ENCODE peak calls at places on chromosomes 13 and 19, in nine cellular contexts. W, E, J, I, U, Y, A, K and X are unnamed samples. For H3K4me1, the result is how much of the 10 kb centered on the place peaks cover.

GRCh38 chr13:21008026-21008425 is 53.4 kb downstream of the LATS2 start:
- DNase-seq in W (no peak), E (no peak), J (no peak), I (no peak), U (no peak), Y (peak), A (no peak), K (no peak), X (no peak)

GRCh38 chr19:55353803-55354697 is 469 bp downstream of the COX6B2 start:
- DNase-seq in W (peak), E (peak), J (no peak), I (no peak), U (no peak), Y (peak), A (peak), K (no peak), X (no peak)

GRCh38 chr19:40605201-40605971 is 4.2 kb downstream of the LTBP4 start:
- DNase-seq in W (peak), E (peak), J (no peak), I (no peak), U (peak), Y (peak), A (peak), K (peak), X (no peak)

GRCh38 chr19:18650048-18650435 is 13.2 kb downstream of the KLHL26 start:
- DNase-seq in W (no peak), E (peak), J (peak), I (no peak), U (peak), Y (no peak), A (no peak), K (no peak), X (no peak)

GRCh38 chr19:46802152-46802551 is 13.8 kb upstream of the SLC1A5 start:
- DNase-seq in W (no peak), E (no peak), J (no peak), I (no peak), U (no peak), Y (no peak), A (no peak), K (no peak), X (no peak)

GRCh38 chr19:28878862-28879566 is 333.9 kb downstream of the UQCRFS1 start:
- DNase-seq in W (peak), E (peak), J (peak), I (peak), U (peak), Y (peak), A (peak), K (peak), X (peak)

GRCh38 chr13:80955487-80955886 is 614.6 kb upstream of the SPRY2 start:
- DNase-seq in W (no peak), E (no peak), J (no peak), I (no peak), U (no peak), Y (no peak), A (no peak), K (peak), X (no peak)

GRCh38 chr13:24323739-24324075 is 14.3 kb downstream of the C1QTNF9 start:
- DNase-seq in W (no peak), E (no peak), J (no peak), I (no peak), U (no peak), Y (no peak), A (no peak), K (no peak), X (no peak)

GRCh38 chr19:35843676-35844481 is 8.4 kb downstream of the NPHS1 start:
- DNase-seq in W (peak), E (no peak), J (no peak), I (no peak), U (no peak), Y (no peak), A (no peak), K (no peak), X (no peak)

GRCh38 chr13:26500618-26501320 is 56.7 kb upstream of the WASF3 start:
- DNase-seq in W (no peak), E (no peak), J (no peak), I (no peak), U (no peak), Y (no peak), A (no peak), K (no peak), X (no peak)

GRCh38 chr13:113918981-113919646 is 54.8 kb downstream of the C13orf46 start:
- DNase-seq in W (peak), E (no peak), J (no peak), I (no peak), U (no peak), Y (peak), A (no peak), K (no peak), X (no peak)

GRCh38 chr19:40798997-40799557 is at the start of gene EGLN2:
- DNase-seq in W (no peak), E (no peak), J (no peak), I (no peak), U (no peak), Y (no peak), A (no peak), K (no peak), X (no peak)

GRCh38 chr19:40229926-40230417 is 3.5 kb upstream of the CCNP start:
- DNase-seq in W (no peak), E (no peak), J (no peak), I (no peak), U (no peak), Y (no peak), A (no peak), K (no peak), X (no peak)

GRCh38 chr13:48221301-48222190 is 11.5 kb upstream of the ITM2B start:
- DNase-seq in W (no peak), E (no peak), J (peak), I (no peak), U (no peak), Y (no peak), A (no peak), K (no peak), X (no peak)

GRCh38 chr19:954672-955494 is 29.0 kb downstream of the ARID3A start:
- DNase-seq in W (no peak), E (no peak), J (no peak), I (no peak), U (no peak), Y (no peak), A (no peak), K (no peak), X (no peak)

GRCh38 chr13:19157461-19157860 is 24.2 kb downstream of the TUBA3C start:
- DNase-seq in W (no peak), E (no peak), J (no peak), I (no peak), U (no peak), Y (no peak), A (no peak), K (no peak), X (no peak)

GRCh38 chr19:15107056-15108010 is at the start of gene SYDE1:
- DNase-seq in W (no peak), E (peak), J (no peak), I (no peak), U (peak), Y (peak), A (peak), K (peak), X (no peak)

GRCh38 chr19:50427997-50428425 is 4.7 kb upstream of the MYBPC2 start:
- DNase-seq in W (peak), E (peak), J (peak), I (no peak), U (peak), Y (no peak), A (no peak), K (peak), X (no peak)

GRCh38 chr19:54882758-54883157 is 8.7 kb downstream of the FCAR start:
- DNase-seq in W (no peak), E (no peak), J (no peak), I (no peak), U (no peak), Y (no peak), A (no peak), K (no peak), X (no peak)

GRCh38 chr13:99086869-99087129 is 108.9 kb upstream of the DOCK9 start:
- DNase-seq in W (no peak), E (no peak), J (peak), I (no peak), U (no peak), Y (peak), A (no peak), K (peak), X (no peak)

GRCh38 chr13:99086149-99086868 is 108.4 kb upstream of the DOCK9 start:
- DNase-seq in W (peak), E (peak), J (peak), I (no peak), U (peak), Y (peak), A (peak), K (peak), X (no peak)

GRCh38 chr13:99085139-99085845 is 107.4 kb upstream of the DOCK9 start:
- DNase-seq in W (no peak), E (no peak), J (peak), I (no peak), U (peak), Y (peak), A (no peak), K (no peak), X (no peak)

GRCh38 chr13:99085846-99086148 is 107.9 kb upstream of the DOCK9 start:
- DNase-seq in W (no peak), E (no peak), J (no peak), I (no peak), U (peak), Y (no peak), A (no peak), K (no peak), X (no peak)

DNA sequence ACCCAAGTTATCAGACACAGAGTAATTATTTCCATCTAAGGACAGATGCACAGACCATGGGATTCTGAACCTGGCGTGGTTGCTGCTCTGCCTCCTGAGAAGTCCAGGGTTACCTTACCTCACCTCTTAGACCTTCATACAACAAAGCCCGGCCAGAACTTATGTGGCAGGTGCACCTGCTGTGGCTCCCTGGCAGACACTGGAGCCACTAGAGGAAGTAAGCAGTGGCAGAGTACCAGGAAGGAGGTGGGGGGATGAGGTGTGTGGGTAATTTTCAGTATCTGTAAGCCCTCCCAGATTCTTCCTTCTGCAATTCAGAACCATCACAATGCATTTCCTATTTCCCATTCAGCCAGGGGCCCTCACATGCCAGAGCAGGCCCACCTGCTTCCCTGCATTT is 106.1 kb upstream of the DOCK9 start:
- DNase-seq in W (no peak), E (no peak), J (no peak), I (no peak), U (no peak), Y (no peak), A (no peak), K (no peak), X (no peak)
- H3K4me1 ChIP-seq in W (under half), E (under half), J (under half), I (under half), U (under half), Y (under half), A (under half), K (under half), X (under half)

DNA sequence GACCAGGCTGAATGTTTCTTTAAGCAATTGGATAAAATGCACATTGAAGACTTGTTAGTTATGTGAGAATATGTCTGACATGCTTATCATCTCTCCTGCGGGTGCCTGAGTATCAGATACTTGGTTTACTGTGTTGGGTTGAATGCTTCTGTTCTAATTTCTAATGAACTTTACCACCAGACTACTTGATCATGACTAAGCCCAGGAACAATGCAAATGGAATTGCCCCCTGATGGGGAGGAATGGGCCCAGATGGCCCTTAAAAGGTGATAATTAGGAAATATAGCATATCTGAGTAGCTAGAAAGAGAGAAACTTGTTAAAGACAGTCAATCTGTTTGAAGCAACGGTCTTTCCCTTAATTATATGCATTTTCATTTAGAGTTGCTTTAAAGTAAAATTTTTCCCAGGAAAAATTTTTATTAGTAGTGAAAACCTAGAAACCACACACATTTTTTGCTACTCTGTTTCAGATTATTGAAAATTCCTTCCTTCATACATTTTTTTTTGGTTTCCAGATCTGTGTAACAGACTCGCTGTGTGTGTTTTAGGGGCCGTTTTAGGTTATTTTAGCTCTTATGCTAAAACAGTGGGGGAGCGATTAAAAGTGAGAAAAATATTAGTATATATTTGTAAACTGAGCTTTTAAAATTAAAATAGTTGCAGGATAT is 186.6 kb downstream of the TM9SF2 start:
- DNase-seq in W (no peak), E (no peak), J (no peak), I (no peak), U (no peak), Y (no peak), A (no peak), K (peak), X (no peak)
- H3K27ac ChIP-seq in W (no peak), E (no peak), J (no peak), I (no peak), U (no peak), Y (no peak), A (no peak), K (peak), X (no peak)

GRCh38 chr13:75395901-75396300 is 86.1 kb downstream of the TBC1D4 start:
- DNase-seq in W (no peak), E (no peak), J (no peak), I (no peak), U (no peak), Y (no peak), A (no peak), K (no peak), X (no peak)

GRCh38 chr13:75393839-75394238 is 88.1 kb downstream of the TBC1D4 start:
- DNase-seq in W (no peak), E (peak), J (no peak), I (no peak), U (no peak), Y (no peak), A (no peak), K (no peak), X (no peak)

GRCh38 chr13:75391432-75392100 is 90.4 kb downstream of the TBC1D4 start:
- DNase-seq in W (no peak), E (peak), J (no peak), I (no peak), U (no peak), Y (no peak), A (no peak), K (no peak), X (no peak)

GRCh38 chr13:75398072-75398471 is 83.9 kb downstream of the TBC1D4 start:
- DNase-seq in W (no peak), E (no peak), J (no peak), I (no peak), U (no peak), Y (no peak), A (no peak), K (no peak), X (no peak)

GRCh38 chr13:75395056-75395455 is 86.9 kb downstream of the TBC1D4 start:
- DNase-seq in W (no peak), E (no peak), J (no peak), I (no peak), U (no peak), Y (no peak), A (no peak), K (no peak), X (no peak)
- H3K4me1 ChIP-seq in W (under half), E (under half), J (under half), I (under half), U (under half), Y (under half), A (under half), K (under half), X (under half)

DNA sequence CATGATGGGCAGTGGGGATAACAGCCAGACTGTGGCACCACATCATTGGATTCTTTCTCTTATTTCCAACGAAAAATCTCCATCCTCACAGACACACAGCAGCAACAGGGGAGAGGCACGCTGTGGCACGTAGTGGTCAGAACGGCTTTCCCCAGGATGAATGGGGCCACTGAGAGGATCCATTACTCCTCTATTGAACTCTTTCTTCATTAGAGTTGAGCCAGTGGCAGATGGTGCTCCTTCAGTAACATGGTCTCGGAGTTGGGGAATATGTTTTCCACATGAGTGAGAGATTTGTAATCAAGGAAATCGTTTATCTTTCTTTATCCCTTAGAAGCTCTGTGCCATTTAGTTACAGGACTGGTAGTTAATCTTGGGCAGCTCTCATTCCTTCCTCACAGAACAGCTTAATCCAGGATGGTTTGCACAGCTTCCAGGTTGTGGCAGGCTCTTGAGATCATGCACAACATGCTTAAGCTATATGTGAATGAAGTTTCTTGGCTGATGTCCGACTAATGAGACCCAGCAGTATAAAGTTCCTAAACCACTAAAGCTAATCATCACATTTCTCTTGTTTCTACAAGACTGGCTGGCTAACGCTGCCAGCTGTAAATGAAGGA is 180.5 kb upstream of the SLC10A2 start:
- DNase-seq in W (no peak), E (no peak), J (no peak), I (no peak), U (no peak), Y (no peak), A (no peak), K (no peak), X (no peak)
- H3K27ac ChIP-seq in W (no peak), E (no peak), J (no peak), I (no peak), U (no peak), Y (no peak), A (no peak), K (no peak), X (no peak)

GRCh38 chr19:45742969-45743368 is 9.7 kb downstream of the MEIOSIN start:
- DNase-seq in W (no peak), E (no peak), J (no peak), I (no peak), U (no peak), Y (no peak), A (no peak), K (no peak), X (no peak)
- H3K4me1 ChIP-seq in W (under half), E (under half), J (under half), I (under half), U (under half), Y (under half), A (under half), K (under half), X (under half)

DNA sequence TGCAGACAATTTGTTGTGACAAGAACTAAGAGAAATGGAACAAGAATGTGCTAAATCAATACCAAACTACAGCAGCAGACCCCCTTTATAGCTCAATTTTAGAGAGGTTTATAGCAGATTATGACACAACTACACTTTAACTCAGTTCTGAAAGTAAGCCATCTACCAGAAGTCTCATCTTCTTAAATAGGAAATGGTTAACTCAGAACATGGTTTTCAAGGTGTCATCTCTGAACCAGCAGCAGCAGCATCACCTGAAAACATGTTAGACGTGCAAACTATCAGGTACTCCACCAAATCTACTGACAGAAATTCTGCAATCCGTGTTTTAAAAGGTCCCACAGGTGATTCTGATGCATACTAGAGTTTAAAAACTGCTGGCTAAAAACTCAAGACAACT is 6.8 kb downstream of the LHFPL6 start:
- DNase-seq in W (no peak), E (no peak), J (no peak), I (no peak), U (no peak), Y (no peak), A (no peak), K (no peak), X (no peak)
- H3K27ac ChIP-seq in W (no peak), E (no peak), J (no peak), I (no peak), U (no peak), Y (no peak), A (no peak), K (no peak), X (no peak)